ENCODE peak calls at places on chromosomes 7 and 10, in ten cellular contexts. D, B, P, V, Y, Q, H, F, X and I are unnamed samples.

GRCh38 chr10:129922598-129923123 is 41.4 kb downstream of the EBF3 start:
- DNase-seq in F (no peak), Q (no peak), H (no peak), Y (no peak), X (no peak), P (no peak), D (no peak), B (no peak), V (no peak), I (no peak)

GRCh38 chr10:27724287-27724686 is 21.3 kb downstream of the MKX start:
- DNase-seq in H (no peak), X (no peak), F (no peak), P (no peak), D (no peak), Y (no peak), Q (peak), B (no peak), V (no peak), I (no peak)

GRCh38 chr7:353746-354325 is 63.9 kb downstream of the FOXL3 start:
- DNase-seq in X (no peak), Y (no peak), H (no peak), B (peak), F (no peak), D (no peak), P (no peak), V (no peak), Q (peak), I (no peak)

GRCh38 chr7:94067506-94067905 is 63.4 kb upstream of the BET1 start:
- DNase-seq in F (no peak), X (no peak), D (no peak), Q (no peak), B (no peak), V (no peak), Y (no peak), H (no peak), P (no peak), I (no peak)

GRCh38 chr10:38027992-38028391 is 17.5 kb downstream of the ZNF33A start:
- DNase-seq in P (no peak), F (no peak), B (no peak), H (no peak), V (no peak), Q (peak), D (no peak), Y (no peak), X (peak), I (no peak)

GRCh38 chr10:12184165-12184564 is 11.5 kb downstream of the NUDT5 start:
- DNase-seq in B (no peak), Y (no peak), H (no peak), V (no peak), D (no peak), F (no peak), P (no peak), X (no peak), Q (no peak), I (no peak)

GRCh38 chr10:84211566-84211965 is 13.8 kb downstream of the LRIT2 start:
- DNase-seq in Y (no peak), P (no peak), H (no peak), D (no peak), F (no peak), B (no peak), Q (no peak), V (no peak), X (no peak), I (no peak)

GRCh38 chr7:100366411-100367250 is 6.7 kb upstream of the PILRA start:
- DNase-seq in B (no peak), X (no peak), V (peak), H (no peak), Y (no peak), P (no peak), D (no peak), Q (no peak), F (no peak), I (no peak)

GRCh38 chr7:126574276-126574675 is 678.5 kb downstream of the GRM8 start:
- DNase-seq in X (no peak), D (no peak), B (peak), H (no peak), P (no peak), V (no peak), Y (no peak), Q (peak), F (no peak), I (no peak)

GRCh38 chr10:86644412-86645110 is 9.8 kb upstream of the OPN4 start:
- DNase-seq in Y (peak), V (peak), D (no peak), B (no peak), H (no peak), P (no peak), Q (no peak), F (no peak), X (no peak), I (no peak)

GRCh38 chr7:112573302-112574039 is 92.7 kb downstream of the LSMEM1 start:
- DNase-seq in H (peak), P (no peak), Q (no peak), V (no peak), Y (no peak), D (peak), B (peak), X (peak), F (no peak), I (no peak)

GRCh38 chr7:132407764-132408163 is 168.5 kb downstream of the PLXNA4 start:
- DNase-seq in F (no peak), B (peak), H (no peak), Q (no peak), D (no peak), V (no peak), Y (no peak), X (no peak), P (no peak), I (no peak)

GRCh38 chr7:102286237-102287081 is at the start of gene SH2B2:
- DNase-seq in H (peak), D (no peak), V (no peak), Y (peak), Q (peak), X (peak), P (peak), B (peak), F (no peak), I (no peak)

GRCh38 chr7:150739045-150739432 is 1.8 kb downstream of the GIMAP5 start:
- DNase-seq in H (no peak), P (no peak), X (no peak), F (no peak), V (no peak), D (no peak), Q (no peak), Y (no peak), B (no peak), I (no peak)

GRCh38 chr10:123275183-123275549 is 121.0 kb downstream of the BUB3 start:
- DNase-seq in Y (no peak), Q (no peak), H (peak), X (no peak), F (no peak), P (no peak), B (peak), V (no peak), D (no peak), I (no peak)

GRCh38 chr7:143183024-143183423 is at the start of gene TAS2R39:
- DNase-seq in V (no peak), D (no peak), B (no peak), F (no peak), Q (no peak), X (no peak), H (no peak), Y (no peak), P (no peak), I (no peak)

GRCh38 chr10:90740265-90740664 is 117.6 kb downstream of the HTR7 start:
- DNase-seq in B (no peak), Y (no peak), F (no peak), Q (no peak), P (no peak), D (no peak), V (no peak), X (no peak), H (no peak), I (no peak)

GRCh38 chr10:55358539-55358938 is 557.5 kb upstream of the PCDH15 start:
- DNase-seq in Q (no peak), H (no peak), P (no peak), V (no peak), X (no peak), B (no peak), F (no peak), Y (no peak), D (no peak), I (no peak)

GRCh38 chr7:44292876-44293560 is 32.4 kb downstream of the CAMK2B start:
- DNase-seq in B (no peak), V (no peak), Y (peak), Q (no peak), X (no peak), D (no peak), H (no peak), F (no peak), P (no peak), I (no peak)

GRCh38 chr10:119198438-119198837 is 8.9 kb upstream of the GRK5 start:
- DNase-seq in P (no peak), D (no peak), V (no peak), F (no peak), X (no peak), Q (no peak), H (no peak), B (no peak), Y (no peak), I (no peak)

GRCh38 chr7:23863209-23863798 is 153.3 kb downstream of the STK31 start:
- DNase-seq in H (peak), F (no peak), Y (no peak), Q (peak), X (peak), B (peak), P (peak), D (no peak), V (no peak), I (no peak)

GRCh38 chr7:135661311-135662122 is 797 bp upstream of the STMP1 start:
- DNase-seq in P (no peak), F (no peak), Q (no peak), V (no peak), X (no peak), Y (no peak), D (no peak), H (no peak), B (no peak), I (no peak)

GRCh38 chr7:39666562-39666961 is 43.2 kb downstream of the RALA start:
- DNase-seq in Y (no peak), Q (no peak), D (no peak), P (no peak), F (no peak), V (no peak), H (no peak), B (no peak), X (no peak), I (no peak)

GRCh38 chr10:129656642-129657041 is 189.6 kb downstream of the MGMT start:
- DNase-seq in D (no peak), B (no peak), X (no peak), V (no peak), P (no peak), H (no peak), Y (no peak), F (no peak), Q (no peak), I (no peak)

GRCh38 chr7:155466814-155467675 is 9.1 kb downstream of the EN2 start:
- DNase-seq in F (no peak), P (no peak), D (peak), Y (no peak), V (no peak), X (no peak), Q (no peak), H (peak), B (peak), I (no peak)

GRCh38 chr7:155299539-155300202 is 2.0 kb downstream of the INSIG1 start:
- DNase-seq in Q (no peak), B (no peak), X (no peak), V (no peak), Y (no peak), H (no peak), F (peak), P (no peak), D (no peak), I (no peak)

GRCh38 chr7:114081606-114082425 is 163.0 kb upstream of the PPP1R3A start:
- DNase-seq in H (peak), X (peak), P (peak), Q (peak), F (no peak), D (no peak), V (no peak), Y (no peak), B (peak), I (no peak)

GRCh38 chr10:12513775-12514663 is 164.7 kb downstream of the CAMK1D start:
- DNase-seq in B (peak), V (no peak), Y (peak), H (peak), Q (no peak), X (no peak), D (no peak), F (no peak), P (no peak), I (no peak)

GRCh38 chr7:69825031-69825681 is 226.9 kb downstream of the AUTS2 start:
- DNase-seq in B (no peak), D (no peak), V (no peak), F (no peak), X (no peak), H (peak), P (no peak), Y (no peak), Q (no peak), I (no peak)

GRCh38 chr7:33185786-33186185 is 56.4 kb downstream of the BBS9 start:
- DNase-seq in P (peak), D (peak), H (peak), V (no peak), F (no peak), Q (peak), X (peak), Y (no peak), B (peak), I (no peak)

GRCh38 chr7:151304856-151305255 is 36.8 kb upstream of the NUB1 start:
- DNase-seq in F (no peak), Y (no peak), H (peak), X (no peak), B (no peak), Q (no peak), P (no peak), D (no peak), V (no peak), I (no peak)

GRCh38 chr7:30802812-30803211 is 31.6 kb downstream of the MINDY4 start:
- DNase-seq in F (no peak), D (no peak), H (no peak), B (no peak), Y (no peak), V (no peak), P (no peak), Q (no peak), X (no peak), I (no peak)

GRCh38 chr7:125136341-125136740 is 206.7 kb upstream of the POT1 start:
- DNase-seq in P (no peak), Y (no peak), V (no peak), Q (no peak), D (no peak), H (no peak), F (no peak), X (no peak), B (peak), I (no peak)

GRCh38 chr10:79125092-79125491 is 56.3 kb downstream of the ZMIZ1 start:
- DNase-seq in H (no peak), D (no peak), Y (no peak), F (no peak), V (no peak), X (no peak), P (no peak), B (no peak), Q (no peak), I (no peak)